ENCODE peak calls at places on chromosomes 2 and 18, in seven cellular contexts. V is AG08395; C is foreskin fibroblast; Z is kidney epithelial cell; I is CD8-positive, alpha-beta T cell; X is A172; J is endodermal cell. M is an unnamed sample.

GRCh38 chr2:67476808-67477790 is 80.0 kb downstream of the ETAA1 start:
- DNase-seq in Z (no peak), C (peak; percentile 23), X (peak; percentile 54), J (no peak), I (no peak), V (peak; percentile 53), M (peak; percentile 27)

GRCh38 chr2:123771928-123772632 is 253.0 kb upstream of the CNTNAP5 start:
- DNase-seq in J (no peak), I (no peak), C (no peak), Z (no peak), X (no peak), V (no peak), M (no peak)

GRCh38 chr2:132690664-132691303 is 20.8 kb upstream of the LYPD1 start:
- DNase-seq in V (no peak), C (no peak), X (no peak), J (no peak), I (no peak), Z (no peak), M (no peak)

GRCh38 chr2:203659650-203660049 is 46.8 kb upstream of the CD28 start:
- DNase-seq in C (no peak), V (no peak), J (no peak), I (no peak), X (no peak), Z (no peak), M (no peak)

GRCh38 chr2:189608799-189609422 is 28.3 kb upstream of the SLC40A1 start:
- DNase-seq in I (no peak), C (peak; percentile 33), V (peak; percentile 46), J (no peak), Z (no peak), X (no peak), M (no peak)

GRCh38 chr18:42514522-42514921 is 559.5 kb downstream of the PIK3C3 start:
- DNase-seq in V (peak; percentile 24), C (no peak), X (peak; percentile 45), I (no peak), Z (peak; percentile 71), J (no peak), M (no peak)

GRCh38 chr2:31428001-31428418 is 13.5 kb upstream of the XDH start:
- DNase-seq in V (no peak), C (no peak), X (peak; percentile 23), Z (no peak), J (peak; percentile 85), I (no peak), M (no peak)

GRCh38 chr18:2881490-2882195 is 34.8 kb downstream of the EMILIN2 start:
- DNase-seq in V (peak; percentile 91), J (no peak), C (peak; percentile 92), X (no peak), Z (peak; percentile 65), I (no peak), M (peak; percentile 95)

GRCh38 chr18:47184419-47185050 is 8.4 kb upstream of the IER3IP1 start:
- DNase-seq in J (no peak), V (no peak), X (peak; percentile 52), Z (no peak), C (peak; percentile 20), I (no peak), M (no peak)

GRCh38 chr2:159152119-159152778 is 134.3 kb downstream of the WDSUB1 start:
- DNase-seq in J (no peak), I (no peak), X (no peak), Z (no peak), C (no peak), V (no peak), M (no peak)

GRCh38 chr2:234669611-234670010 is 172.7 kb upstream of the ARL4C start:
- DNase-seq in J (peak; percentile 83), V (no peak), X (no peak), I (no peak), C (no peak), Z (no peak), M (no peak)

GRCh38 chr2:240783819-240784621 is 36.0 kb downstream of the KIF1A start:
- DNase-seq in V (no peak), I (no peak), C (no peak), J (no peak), X (no peak), Z (no peak), M (no peak)

GRCh38 chr2:59900728-59901452 is 652.6 kb downstream of the BCL11A start:
- DNase-seq in Z (no peak), C (no peak), I (no peak), J (no peak), X (no peak), V (no peak), M (no peak)

GRCh38 chr2:220572385-220572784 is 945.0 kb downstream of the SLC4A3 start:
- DNase-seq in C (peak; percentile 32), X (no peak), I (no peak), Z (no peak), J (no peak), V (peak; percentile 62), M (no peak)

GRCh38 chr18:54739476-54739875 is 88.8 kb upstream of the RAB27B start:
- DNase-seq in V (no peak), X (no peak), C (no peak), Z (no peak), I (no peak), J (no peak), M (no peak)

GRCh38 chr2:148900350-148900749 is 25.3 kb downstream of the KIF5C start:
- DNase-seq in V (no peak), J (no peak), X (no peak), I (no peak), C (no peak), Z (no peak), M (no peak)

GRCh38 chr2:229054311-229054710 is 216.8 kb downstream of the PID1 start:
- DNase-seq in V (no peak), Z (no peak), I (no peak), C (no peak), X (no peak), J (no peak), M (no peak)

GRCh38 chr2:123095219-123095618 is 929.9 kb upstream of the CNTNAP5 start:
- DNase-seq in Z (no peak), C (no peak), V (no peak), J (no peak), X (no peak), I (no peak), M (no peak)

GRCh38 chr2:160279813-160280465 is 79.9 kb upstream of the ITGB6 start:
- DNase-seq in I (no peak), C (peak; percentile 68), X (peak; percentile 79), Z (no peak), J (no peak), V (no peak), M (no peak)

GRCh38 chr2:88638743-88639142 is 11.5 kb upstream of the EIF2AK3 start:
- DNase-seq in V (no peak), J (no peak), I (no peak), X (peak; percentile 51), C (no peak), Z (no peak), M (no peak)

GRCh38 chr2:230068658-230069080 is at the start of gene SLC16A14:
- DNase-seq in V (no peak), Z (no peak), I (peak; percentile 16), J (no peak), C (peak; percentile 28), X (no peak), M (peak; percentile 23)

GRCh38 chr2:215895330-215895729 is 118.0 kb downstream of the MREG start:
- DNase-seq in I (no peak), Z (no peak), C (no peak), J (no peak), V (no peak), X (no peak), M (no peak)